ENCODE peak calls at places on chromosomes 7 and 10, in seven cellular contexts. One of them, this sample, is unnamed.

GRCh38 chr10:124744047-124744687 is at the start of gene FAM53B:
- DNase-seq in tibial artery: peak
- DNase-seq in GM13976: peak
- DNase-seq in dorsolateral prefrontal cortex: no peak
- DNase-seq in AG09319: no peak
- DNase-seq in uterus: peak
- DNase-seq in psoas muscle: peak
- DNase-seq in this sample: peak

GRCh38 chr7:101299511-101300464 is 21.8 kb downstream of the IFT22 start:
- DNase-seq in dorsolateral prefrontal cortex: no peak
- DNase-seq in GM13976: no peak
- DNase-seq in psoas muscle: no peak
- DNase-seq in tibial artery: no peak
- DNase-seq in uterus: no peak
- DNase-seq in AG09319: no peak
- DNase-seq in this sample: no peak

GRCh38 chr7:41870017-41870416 is 167.1 kb upstream of the INHBA start:
- DNase-seq in dorsolateral prefrontal cortex: no peak
- DNase-seq in tibial artery: no peak
- DNase-seq in AG09319: no peak
- DNase-seq in uterus: no peak
- DNase-seq in psoas muscle: no peak
- DNase-seq in GM13976: no peak
- DNase-seq in this sample: no peak

GRCh38 chr10:68132391-68132790 is 23.1 kb downstream of the MYPN start:
- DNase-seq in AG09319: no peak
- DNase-seq in tibial artery: no peak
- DNase-seq in uterus: no peak
- DNase-seq in psoas muscle: no peak
- DNase-seq in GM13976: no peak
- DNase-seq in dorsolateral prefrontal cortex: no peak
- DNase-seq in this sample: no peak

GRCh38 chr7:22979861-22980260 is 34.1 kb downstream of the HYCC1 start:
- DNase-seq in psoas muscle: no peak
- DNase-seq in dorsolateral prefrontal cortex: no peak
- DNase-seq in GM13976: no peak
- DNase-seq in AG09319: no peak
- DNase-seq in tibial artery: no peak
- DNase-seq in uterus: no peak
- DNase-seq in this sample: no peak

GRCh38 chr7:137354361-137354760 is 10.8 kb upstream of the PTN start:
- DNase-seq in GM13976: no peak
- DNase-seq in dorsolateral prefrontal cortex: no peak
- DNase-seq in uterus: no peak
- DNase-seq in AG09319: no peak
- DNase-seq in psoas muscle: no peak
- DNase-seq in tibial artery: no peak
- DNase-seq in this sample: no peak

GRCh38 chr7:69283421-69283820 is 314.9 kb upstream of the AUTS2 start:
- DNase-seq in psoas muscle: no peak
- DNase-seq in tibial artery: no peak
- DNase-seq in uterus: peak
- DNase-seq in dorsolateral prefrontal cortex: no peak
- DNase-seq in AG09319: no peak
- DNase-seq in GM13976: no peak
- DNase-seq in this sample: no peak

GRCh38 chr10:69912584-69912983 is 110.9 kb downstream of the COL13A1 start:
- DNase-seq in tibial artery: no peak
- DNase-seq in AG09319: no peak
- DNase-seq in uterus: peak
- DNase-seq in psoas muscle: no peak
- DNase-seq in dorsolateral prefrontal cortex: no peak
- DNase-seq in GM13976: no peak
- DNase-seq in this sample: no peak

GRCh38 chr10:12907651-12908050 is 93.9 kb downstream of the CCDC3 start:
- DNase-seq in uterus: no peak
- DNase-seq in psoas muscle: no peak
- DNase-seq in dorsolateral prefrontal cortex: no peak
- DNase-seq in AG09319: no peak
- DNase-seq in GM13976: no peak
- DNase-seq in tibial artery: no peak
- DNase-seq in this sample: no peak

GRCh38 chr7:5624386-5625365 is 156.8 kb downstream of the RNF216 start:
- DNase-seq in psoas muscle: peak
- DNase-seq in tibial artery: no peak
- DNase-seq in uterus: no peak
- DNase-seq in AG09319: no peak
- DNase-seq in dorsolateral prefrontal cortex: no peak
- DNase-seq in GM13976: no peak
- DNase-seq in this sample: no peak

GRCh38 chr10:5040781-5041470 is 37.3 kb upstream of the AKR1C2 start:
- DNase-seq in GM13976: no peak
- DNase-seq in uterus: no peak
- DNase-seq in dorsolateral prefrontal cortex: no peak
- DNase-seq in tibial artery: no peak
- DNase-seq in psoas muscle: no peak
- DNase-seq in AG09319: no peak
- DNase-seq in this sample: no peak

GRCh38 chr10:98646998-98647917 is 200.5 kb upstream of the HPS1 start:
- DNase-seq in dorsolateral prefrontal cortex: no peak
- DNase-seq in AG09319: no peak
- DNase-seq in GM13976: no peak
- DNase-seq in psoas muscle: no peak
- DNase-seq in tibial artery: no peak
- DNase-seq in uterus: no peak
- DNase-seq in this sample: no peak

GRCh38 chr7:11343818-11344413 is 370.2 kb downstream of the PHF14 start:
- DNase-seq in dorsolateral prefrontal cortex: no peak
- DNase-seq in uterus: no peak
- DNase-seq in GM13976: no peak
- DNase-seq in AG09319: no peak
- DNase-seq in psoas muscle: no peak
- DNase-seq in tibial artery: no peak
- DNase-seq in this sample: no peak

GRCh38 chr10:104327745-104328635 is 10.3 kb downstream of the ITPRIP start:
- DNase-seq in tibial artery: peak
- DNase-seq in AG09319: no peak
- DNase-seq in dorsolateral prefrontal cortex: no peak
- DNase-seq in uterus: no peak
- DNase-seq in psoas muscle: no peak
- DNase-seq in GM13976: no peak
- DNase-seq in this sample: no peak

GRCh38 chr7:20279979-20280378 is 50.7 kb upstream of the ITGB8 start:
- DNase-seq in AG09319: no peak
- DNase-seq in psoas muscle: no peak
- DNase-seq in uterus: no peak
- DNase-seq in tibial artery: no peak
- DNase-seq in GM13976: no peak
- DNase-seq in dorsolateral prefrontal cortex: no peak
- DNase-seq in this sample: no peak

GRCh38 chr10:101363850-101364400 is 10.0 kb downstream of the BTRC start:
- DNase-seq in uterus: no peak
- DNase-seq in AG09319: no peak
- DNase-seq in GM13976: no peak
- DNase-seq in tibial artery: no peak
- DNase-seq in psoas muscle: no peak
- DNase-seq in dorsolateral prefrontal cortex: no peak
- DNase-seq in this sample: no peak

GRCh38 chr10:95229724-95230627 is 35.9 kb downstream of the ACSM6 start:
- DNase-seq in AG09319: peak
- DNase-seq in tibial artery: no peak
- DNase-seq in psoas muscle: no peak
- DNase-seq in GM13976: no peak
- DNase-seq in uterus: no peak
- DNase-seq in dorsolateral prefrontal cortex: no peak
- DNase-seq in this sample: no peak

GRCh38 chr7:94510582-94511456 is 1.2 kb downstream of the CASD1 start:
- DNase-seq in tibial artery: peak
- DNase-seq in GM13976: no peak
- DNase-seq in AG09319: no peak
- DNase-seq in uterus: peak
- DNase-seq in psoas muscle: peak
- DNase-seq in dorsolateral prefrontal cortex: peak
- DNase-seq in this sample: peak

GRCh38 chr10:105691811-105692210 is 1050.7 kb downstream of the SORCS3 start:
- DNase-seq in GM13976: no peak
- DNase-seq in AG09319: no peak
- DNase-seq in psoas muscle: no peak
- DNase-seq in tibial artery: no peak
- DNase-seq in uterus: no peak
- DNase-seq in dorsolateral prefrontal cortex: no peak
- DNase-seq in this sample: no peak

GRCh38 chr7:96122746-96123145 is 199.2 kb downstream of the SLC25A13 start:
- DNase-seq in AG09319: no peak
- DNase-seq in GM13976: no peak
- DNase-seq in uterus: no peak
- DNase-seq in psoas muscle: no peak
- DNase-seq in dorsolateral prefrontal cortex: no peak
- DNase-seq in tibial artery: no peak
- DNase-seq in this sample: no peak

DNA sequence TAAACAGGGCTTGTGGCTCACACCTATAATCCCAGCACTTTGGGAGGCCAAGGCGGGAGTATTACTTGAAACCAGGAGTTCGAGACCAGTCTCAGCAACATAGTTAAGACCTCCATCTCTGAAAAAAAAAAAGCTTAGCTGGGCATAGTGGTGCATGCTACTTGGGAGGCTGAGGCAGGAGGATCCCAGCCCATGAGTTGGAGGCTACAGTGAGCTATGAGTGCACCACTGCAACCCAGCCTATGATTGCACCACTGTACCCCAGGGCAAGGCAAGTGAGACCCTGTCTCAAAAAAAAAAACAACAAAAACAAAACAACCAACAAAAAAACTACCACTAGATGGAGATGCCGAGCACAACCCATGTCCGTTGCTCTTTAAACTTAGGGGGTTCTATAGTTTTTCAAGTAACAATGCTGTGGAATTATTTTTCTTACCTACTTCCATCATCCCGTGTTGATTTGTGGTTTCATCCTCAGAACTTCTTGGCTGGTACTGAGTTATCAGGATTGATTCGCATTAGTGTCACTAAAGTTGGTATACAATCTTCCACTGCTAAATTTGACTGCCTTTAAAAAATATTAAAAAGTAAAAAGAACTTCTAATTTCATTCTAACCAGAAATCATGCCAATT is 12.2 kb upstream of the REPIN1 start:
- DNase-seq in psoas muscle: no peak
- DNase-seq in dorsolateral prefrontal cortex: no peak
- DNase-seq in AG09319: no peak
- DNase-seq in tibial artery: peak
- DNase-seq in uterus: no peak
- DNase-seq in GM13976: peak
- DNase-seq in this sample: peak
- TF ChIP-seq CTCF in psoas muscle: peak
- TF ChIP-seq CTCF in dorsolateral prefrontal cortex: peak
- TF ChIP-seq CTCF in AG09319: peak
- TF ChIP-seq CTCF in tibial artery: peak
- TF ChIP-seq CTCF in uterus: peak
- TF ChIP-seq CTCF in GM13976: peak
- TF ChIP-seq CTCF in this sample: peak

DNA sequence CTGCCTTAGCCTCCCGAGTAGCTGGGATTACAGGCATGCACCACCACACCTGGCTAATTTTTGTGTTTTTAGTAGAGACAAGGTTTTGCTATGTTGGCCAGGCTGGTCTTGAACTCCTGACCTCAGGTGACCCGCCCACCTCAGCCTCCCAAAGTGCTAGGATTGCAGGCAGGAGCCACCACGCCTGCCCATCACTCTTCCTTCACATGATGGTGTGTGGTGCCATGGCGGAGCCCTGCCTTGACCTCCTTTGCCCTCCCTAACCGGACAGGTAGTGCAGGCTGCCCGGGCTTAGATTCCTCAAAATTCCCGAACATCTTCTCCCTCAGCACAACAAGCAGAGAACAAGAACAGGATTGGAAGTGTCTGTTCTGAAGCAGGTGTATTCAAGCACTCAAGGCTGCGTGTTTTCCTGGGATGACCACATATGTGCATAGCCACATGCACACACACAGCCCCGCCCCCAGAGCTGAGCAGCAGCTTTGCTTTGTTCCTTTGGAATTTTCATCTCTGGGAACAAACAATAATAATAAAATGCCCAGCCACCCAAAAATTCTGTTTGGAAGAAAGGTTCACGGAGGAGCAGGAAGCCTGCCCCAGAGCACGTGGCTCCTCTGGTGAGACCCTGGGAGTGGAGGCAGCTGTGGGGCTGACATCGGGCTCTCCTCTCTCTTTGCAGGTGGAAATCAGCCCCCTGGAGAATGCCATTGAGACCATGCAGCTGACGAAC is 131.3 kb upstream of the NPS start:
- DNase-seq in uterus: no peak
- DNase-seq in GM13976: no peak
- DNase-seq in dorsolateral prefrontal cortex: no peak
- DNase-seq in tibial artery: no peak
- DNase-seq in psoas muscle: no peak
- DNase-seq in AG09319: no peak
- DNase-seq in this sample: no peak
- TF ChIP-seq CTCF in uterus: no peak
- TF ChIP-seq CTCF in GM13976: no peak
- TF ChIP-seq CTCF in dorsolateral prefrontal cortex: no peak
- TF ChIP-seq CTCF in tibial artery: no peak
- TF ChIP-seq CTCF in psoas muscle: no peak
- TF ChIP-seq CTCF in AG09319: no peak
- TF ChIP-seq CTCF in this sample: no peak

GRCh38 chr10:62396864-62397263 is 22.7 kb downstream of the ZNF365 start:
- DNase-seq in psoas muscle: no peak
- DNase-seq in tibial artery: no peak
- DNase-seq in dorsolateral prefrontal cortex: no peak
- DNase-seq in GM13976: no peak
- DNase-seq in AG09319: no peak
- DNase-seq in uterus: no peak
- DNase-seq in this sample: no peak

GRCh38 chr10:62390497-62391176 is 16.5 kb downstream of the ZNF365 start:
- DNase-seq in AG09319: no peak
- DNase-seq in dorsolateral prefrontal cortex: no peak
- DNase-seq in psoas muscle: no peak
- DNase-seq in GM13976: no peak
- DNase-seq in tibial artery: no peak
- DNase-seq in uterus: no peak
- DNase-seq in this sample: no peak

GRCh38 chr10:62393237-62393636 is 19.1 kb downstream of the ZNF365 start:
- DNase-seq in psoas muscle: no peak
- DNase-seq in GM13976: no peak
- DNase-seq in dorsolateral prefrontal cortex: no peak
- DNase-seq in AG09319: no peak
- DNase-seq in tibial artery: no peak
- DNase-seq in uterus: no peak
- DNase-seq in this sample: no peak

GRCh38 chr10:62395892-62396291 is 21.7 kb downstream of the ZNF365 start:
- DNase-seq in tibial artery: no peak
- DNase-seq in psoas muscle: no peak
- DNase-seq in AG09319: no peak
- DNase-seq in dorsolateral prefrontal cortex: no peak
- DNase-seq in GM13976: no peak
- DNase-seq in uterus: no peak
- DNase-seq in this sample: no peak

GRCh38 chr10:62394556-62395018 is 20.4 kb downstream of the ZNF365 start:
- DNase-seq in uterus: no peak
- DNase-seq in tibial artery: no peak
- DNase-seq in dorsolateral prefrontal cortex: no peak
- DNase-seq in psoas muscle: no peak
- DNase-seq in GM13976: no peak
- DNase-seq in AG09319: no peak
- DNase-seq in this sample: no peak
- TF ChIP-seq CTCF in uterus: no peak
- TF ChIP-seq CTCF in tibial artery: no peak
- TF ChIP-seq CTCF in dorsolateral prefrontal cortex: no peak
- TF ChIP-seq CTCF in psoas muscle: no peak
- TF ChIP-seq CTCF in GM13976: no peak
- TF ChIP-seq CTCF in AG09319: no peak
- TF ChIP-seq CTCF in this sample: no peak

GRCh38 chr7:29807179-29807841 is 1.0 kb downstream of the WIPF3 start:
- DNase-seq in dorsolateral prefrontal cortex: no peak
- DNase-seq in GM13976: peak
- DNase-seq in AG09319: no peak
- DNase-seq in uterus: no peak
- DNase-seq in psoas muscle: peak
- DNase-seq in tibial artery: peak
- DNase-seq in this sample: no peak
- TF ChIP-seq CTCF in dorsolateral prefrontal cortex: no peak
- TF ChIP-seq CTCF in GM13976: no peak
- TF ChIP-seq CTCF in AG09319: no peak
- TF ChIP-seq CTCF in uterus: no peak
- TF ChIP-seq CTCF in psoas muscle: peak
- TF ChIP-seq CTCF in tibial artery: peak
- TF ChIP-seq CTCF in this sample: no peak

This sample was measured in activated CD8-positive, alpha-beta T cell treated with anti-CD3 and anti-CD28 coated beads for 36 hours.